ENCODE peak calls at places on chromosomes 16 and 17, in nine cellular contexts. H is T-helper 1 cell; N is stimulated activated CD8-positive, alpha-beta memory T cell treated with anti-CD3 and anti-CD28 coated beads, Interleukin-4, amount 100 ng/mL, for 1 hour; E is activated CD4-positive, alpha-beta T cell treated with anti-CD3 and anti-CD28 coated beads for 24 hours; W is hepatocyte; M is mucosa of descending colon; T is LoVo; L is mammary epithelial cell; B is choroid plexus epithelial cell. R is an unnamed sample.

GRCh38 chr16:80058236-80058635 is 457.7 kb upstream of the MAF start:
- DNase-seq in T (no peak), N (no peak), L (no peak), H (no peak), W (peak), M (peak), E (no peak), B (no peak), R (no peak)

GRCh38 chr17:54992797-54993639 is 24.5 kb downstream of the STXBP4 start:
- DNase-seq in N (no peak), T (peak), E (no peak), H (peak), B (peak), W (peak), L (peak), M (no peak), R (no peak)

GRCh38 chr16:63527404-63527803 is 1491.2 kb upstream of the CDH8 start:
- DNase-seq in H (no peak), N (no peak), B (no peak), T (no peak), E (no peak), M (no peak), W (no peak), L (no peak), R (no peak)

GRCh38 chr17:57400648-57401047 is 144.3 kb downstream of the MSI2 start:
- DNase-seq in W (no peak), T (no peak), L (no peak), N (no peak), E (no peak), B (no peak), H (no peak), M (no peak), R (no peak)

GRCh38 chr17:54971147-54971546 is 2.6 kb downstream of the STXBP4 start:
- DNase-seq in M (no peak), E (no peak), H (no peak), T (no peak), W (no peak), L (no peak), B (no peak), N (no peak), R (no peak)

GRCh38 chr16:1972490-1972877 is 631 bp downstream of the TBL3 start:
- DNase-seq in L (peak), E (no peak), T (no peak), H (no peak), N (no peak), W (peak), B (peak), M (peak), R (no peak)

GRCh38 chr16:67645397-67646121 is 615 bp downstream of the CARMIL2 start:
- DNase-seq in N (no peak), W (no peak), H (peak), M (peak), T (no peak), E (no peak), L (no peak), B (no peak), R (no peak)

GRCh38 chr16:49701867-49702494 is 153.9 kb downstream of the ZNF423 start:
- DNase-seq in L (no peak), H (no peak), B (peak), N (no peak), W (peak), T (no peak), M (peak), E (no peak), R (no peak)

GRCh38 chr17:951388-952132 is 28.0 kb downstream of the NXN start:
- DNase-seq in N (no peak), H (no peak), T (peak), L (peak), E (no peak), B (peak), W (peak), M (no peak), R (no peak)

GRCh38 chr17:77884019-77884418 is 74.5 kb upstream of the TNRC6C start:
- DNase-seq in E (no peak), L (no peak), N (no peak), T (no peak), W (peak), H (no peak), M (no peak), B (no peak), R (no peak)

GRCh38 chr17:37358098-37358829 is 17.5 kb upstream of the C17orf78 start:
- DNase-seq in M (peak), N (no peak), L (peak), E (peak), B (peak), T (peak), H (peak), W (peak), R (peak)

GRCh38 chr17:30196504-30196903 is 39.0 kb downstream of the SLC6A4 start:
- DNase-seq in L (no peak), B (no peak), T (no peak), E (no peak), H (no peak), W (no peak), N (no peak), M (no peak), R (no peak)

GRCh38 chr17:15651001-15651582 is 31.6 kb upstream of the FBXW10B start:
- DNase-seq in E (no peak), W (no peak), M (peak), H (no peak), B (no peak), N (no peak), T (no peak), L (no peak), R (no peak)

GRCh38 chr16:11359370-11359769 is 14.1 kb downstream of the RMI2 start:
- DNase-seq in N (no peak), H (no peak), M (no peak), W (peak), E (no peak), T (peak), B (peak), L (peak), R (no peak)

GRCh38 chr17:61597606-61598005 is 6.6 kb upstream of the NACA2 start:
- DNase-seq in H (no peak), E (no peak), M (no peak), L (no peak), W (no peak), B (no peak), N (no peak), T (no peak), R (no peak)

GRCh38 chr17:77681820-77682219 is 276.7 kb upstream of the TNRC6C start:
- DNase-seq in N (no peak), W (peak), L (no peak), T (no peak), M (no peak), E (no peak), B (peak), H (no peak), R (no peak)

GRCh38 chr16:89244754-89245153 is 27.3 kb downstream of the ZNF778 start:
- DNase-seq in H (no peak), T (no peak), W (no peak), N (no peak), E (no peak), L (no peak), M (no peak), B (no peak), R (no peak)